ENCODE peak calls at places on chromosomes 13 and 19, in ten cellular contexts. One of them, this sample, is unnamed.

GRCh38 chr19:15635016-15635805 is 5.5 kb upstream of the CYP4F3 start:
- DNase-seq in CD4-positive, alpha-beta T cell: no peak
- DNase-seq in fibroblast of the aortic adventitia: no peak
- DNase-seq in bronchial epithelial cell: peak
- DNase-seq in glutamatergic neuron: no peak
- DNase-seq in upper lobe of right lung: no peak
- DNase-seq in GM20000: no peak
- DNase-seq in BE2C: no peak
- DNase-seq in foreskin fibroblast: no peak
- DNase-seq in neural progenitor cell: no peak
- DNase-seq in this sample: no peak

GRCh38 chr19:18424122-18424889 is 5.1 kb downstream of the SSBP4 start:
- DNase-seq in neural progenitor cell: peak
- DNase-seq in foreskin fibroblast: no peak
- DNase-seq in BE2C: no peak
- DNase-seq in glutamatergic neuron: no peak
- DNase-seq in fibroblast of the aortic adventitia: no peak
- DNase-seq in bronchial epithelial cell: no peak
- DNase-seq in GM20000: no peak
- DNase-seq in CD4-positive, alpha-beta T cell: no peak
- DNase-seq in upper lobe of right lung: no peak
- DNase-seq in this sample: no peak

GRCh38 chr19:19064811-19065745 is 1.3 kb downstream of the SLC25A42 start:
- DNase-seq in glutamatergic neuron: peak
- DNase-seq in bronchial epithelial cell: no peak
- DNase-seq in BE2C: no peak
- DNase-seq in CD4-positive, alpha-beta T cell: no peak
- DNase-seq in upper lobe of right lung: no peak
- DNase-seq in GM20000: peak
- DNase-seq in neural progenitor cell: no peak
- DNase-seq in foreskin fibroblast: no peak
- DNase-seq in fibroblast of the aortic adventitia: no peak
- DNase-seq in this sample: peak

GRCh38 chr19:4197228-4197624 is 14.7 kb downstream of the ANKRD24 start:
- DNase-seq in CD4-positive, alpha-beta T cell: no peak
- DNase-seq in neural progenitor cell: no peak
- DNase-seq in BE2C: no peak
- DNase-seq in upper lobe of right lung: no peak
- DNase-seq in bronchial epithelial cell: no peak
- DNase-seq in fibroblast of the aortic adventitia: no peak
- DNase-seq in GM20000: no peak
- DNase-seq in glutamatergic neuron: no peak
- DNase-seq in foreskin fibroblast: no peak
- DNase-seq in this sample: no peak

GRCh38 chr19:10780368-10780767 is 55.6 kb downstream of the TMED1 start:
- DNase-seq in GM20000: no peak
- DNase-seq in neural progenitor cell: no peak
- DNase-seq in foreskin fibroblast: no peak
- DNase-seq in upper lobe of right lung: no peak
- DNase-seq in fibroblast of the aortic adventitia: peak
- DNase-seq in CD4-positive, alpha-beta T cell: no peak
- DNase-seq in BE2C: no peak
- DNase-seq in glutamatergic neuron: no peak
- DNase-seq in bronchial epithelial cell: peak
- DNase-seq in this sample: no peak

GRCh38 chr13:70995338-70995737 is 871.7 kb downstream of the DACH1 start:
- DNase-seq in upper lobe of right lung: no peak
- DNase-seq in GM20000: no peak
- DNase-seq in neural progenitor cell: no peak
- DNase-seq in bronchial epithelial cell: no peak
- DNase-seq in BE2C: no peak
- DNase-seq in CD4-positive, alpha-beta T cell: no peak
- DNase-seq in fibroblast of the aortic adventitia: no peak
- DNase-seq in foreskin fibroblast: no peak
- DNase-seq in glutamatergic neuron: no peak
- DNase-seq in this sample: no peak

GRCh38 chr19:3115916-3116602 is 19.8 kb upstream of the GNA15 start:
- DNase-seq in upper lobe of right lung: no peak
- DNase-seq in neural progenitor cell: no peak
- DNase-seq in glutamatergic neuron: no peak
- DNase-seq in bronchial epithelial cell: no peak
- DNase-seq in fibroblast of the aortic adventitia: no peak
- DNase-seq in BE2C: peak
- DNase-seq in CD4-positive, alpha-beta T cell: no peak
- DNase-seq in foreskin fibroblast: no peak
- DNase-seq in GM20000: no peak
- DNase-seq in this sample: no peak

GRCh38 chr13:80338781-80339577 is 1.9 kb downstream of the SPRY2 start:
- DNase-seq in bronchial epithelial cell: peak
- DNase-seq in CD4-positive, alpha-beta T cell: no peak
- DNase-seq in foreskin fibroblast: peak
- DNase-seq in BE2C: peak
- DNase-seq in fibroblast of the aortic adventitia: peak
- DNase-seq in neural progenitor cell: peak
- DNase-seq in glutamatergic neuron: peak
- DNase-seq in GM20000: peak
- DNase-seq in upper lobe of right lung: peak
- DNase-seq in this sample: peak

GRCh38 chr13:20980899-20981298 is 78.4 kb upstream of the XPO4 start:
- DNase-seq in CD4-positive, alpha-beta T cell: no peak
- DNase-seq in BE2C: no peak
- DNase-seq in upper lobe of right lung: no peak
- DNase-seq in glutamatergic neuron: no peak
- DNase-seq in foreskin fibroblast: no peak
- DNase-seq in neural progenitor cell: no peak
- DNase-seq in GM20000: no peak
- DNase-seq in bronchial epithelial cell: no peak
- DNase-seq in fibroblast of the aortic adventitia: no peak
- DNase-seq in this sample: no peak

GRCh38 chr19:55366790-55367189 is 3.5 kb downstream of the IL11 start:
- DNase-seq in upper lobe of right lung: no peak
- DNase-seq in bronchial epithelial cell: no peak
- DNase-seq in BE2C: no peak
- DNase-seq in CD4-positive, alpha-beta T cell: no peak
- DNase-seq in foreskin fibroblast: no peak
- DNase-seq in GM20000: no peak
- DNase-seq in neural progenitor cell: no peak
- DNase-seq in fibroblast of the aortic adventitia: no peak
- DNase-seq in glutamatergic neuron: no peak
- DNase-seq in this sample: no peak

DNA sequence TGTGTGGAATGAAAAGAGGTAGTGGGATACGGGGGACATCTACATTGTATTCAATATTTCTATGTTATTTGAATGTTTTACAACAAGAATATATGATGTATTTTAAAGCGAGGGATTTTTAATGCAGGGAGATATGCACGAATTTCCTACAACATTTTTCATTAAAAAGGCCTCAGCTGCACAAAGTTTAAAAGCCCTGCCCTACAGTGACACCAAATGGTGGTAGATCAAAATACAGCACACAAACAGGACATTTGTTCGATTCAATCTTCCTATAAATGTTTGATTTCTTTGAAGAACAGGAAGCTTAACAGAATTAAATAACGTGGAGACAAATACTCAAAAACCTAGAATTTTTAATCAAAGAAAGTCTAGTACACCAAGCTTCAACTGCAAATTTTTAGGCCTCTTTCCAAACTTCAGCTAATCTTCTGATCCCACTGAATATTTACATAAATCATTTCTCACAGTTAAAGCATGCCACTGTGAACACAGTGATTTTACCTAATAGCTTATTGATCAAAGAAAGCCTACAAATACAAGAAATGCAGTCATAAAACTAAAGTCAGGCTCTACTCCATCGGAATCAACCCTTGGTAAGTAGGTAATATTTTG is 257.2 kb downstream of the DIAPH3 start:
- DNase-seq in fibroblast of the aortic adventitia: peak
- DNase-seq in foreskin fibroblast: peak
- DNase-seq in bronchial epithelial cell: peak
- DNase-seq in CD4-positive, alpha-beta T cell: no peak
- DNase-seq in BE2C: peak
- DNase-seq in GM20000: peak
- DNase-seq in neural progenitor cell: peak
- DNase-seq in glutamatergic neuron: no peak
- DNase-seq in upper lobe of right lung: no peak
- DNase-seq in this sample: no peak
- TF ChIP-seq CTCF in fibroblast of the aortic adventitia: peak
- TF ChIP-seq CTCF in foreskin fibroblast: peak
- TF ChIP-seq CTCF in bronchial epithelial cell: peak
- TF ChIP-seq CTCF in CD4-positive, alpha-beta T cell: peak
- TF ChIP-seq CTCF in BE2C: peak
- TF ChIP-seq CTCF in GM20000: peak
- TF ChIP-seq CTCF in neural progenitor cell: peak
- TF ChIP-seq CTCF in glutamatergic neuron: peak
- TF ChIP-seq CTCF in upper lobe of right lung: peak
- TF ChIP-seq CTCF in this sample: peak

GRCh38 chr13:87274209-87274819 is 396.9 kb upstream of the SLITRK5 start:
- DNase-seq in BE2C: peak
- DNase-seq in foreskin fibroblast: no peak
- DNase-seq in neural progenitor cell: peak
- DNase-seq in upper lobe of right lung: no peak
- DNase-seq in bronchial epithelial cell: peak
- DNase-seq in GM20000: peak
- DNase-seq in glutamatergic neuron: peak
- DNase-seq in fibroblast of the aortic adventitia: peak
- DNase-seq in CD4-positive, alpha-beta T cell: no peak
- DNase-seq in this sample: no peak

DNA sequence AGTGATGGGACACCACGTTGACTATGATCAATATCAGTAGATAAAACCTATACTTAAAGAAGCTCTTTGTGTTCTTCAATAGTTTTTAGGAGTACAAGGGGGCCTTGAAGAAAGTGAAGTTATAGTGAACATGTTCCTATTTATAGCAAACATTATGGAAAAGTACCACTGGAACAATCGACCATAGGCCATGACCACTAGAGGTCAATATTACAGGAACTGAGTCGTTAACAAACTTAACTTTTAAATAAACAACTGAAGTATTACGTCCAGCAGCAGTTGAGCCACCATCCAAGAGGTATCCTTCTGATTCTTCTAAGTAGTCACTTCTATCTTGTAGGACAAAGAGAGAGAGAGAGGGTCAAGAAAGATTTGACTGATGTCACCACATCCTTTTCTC is 391.0 kb upstream of the SLITRK5 start:
- DNase-seq in CD4-positive, alpha-beta T cell: no peak
- DNase-seq in bronchial epithelial cell: no peak
- DNase-seq in upper lobe of right lung: no peak
- DNase-seq in foreskin fibroblast: no peak
- DNase-seq in fibroblast of the aortic adventitia: no peak
- DNase-seq in neural progenitor cell: no peak
- DNase-seq in GM20000: no peak
- DNase-seq in glutamatergic neuron: no peak
- DNase-seq in BE2C: no peak
- DNase-seq in this sample: no peak
- TF ChIP-seq CTCF in CD4-positive, alpha-beta T cell: no peak
- TF ChIP-seq CTCF in bronchial epithelial cell: peak
- TF ChIP-seq CTCF in upper lobe of right lung: no peak
- TF ChIP-seq CTCF in foreskin fibroblast: no peak
- TF ChIP-seq CTCF in fibroblast of the aortic adventitia: no peak
- TF ChIP-seq CTCF in neural progenitor cell: peak
- TF ChIP-seq CTCF in GM20000: no peak
- TF ChIP-seq CTCF in glutamatergic neuron: no peak
- TF ChIP-seq CTCF in BE2C: peak
- TF ChIP-seq CTCF in this sample: no peak

GRCh38 chr19:5564930-5565329 is 2.8 kb downstream of the TINCR start:
- DNase-seq in bronchial epithelial cell: no peak
- DNase-seq in glutamatergic neuron: no peak
- DNase-seq in BE2C: no peak
- DNase-seq in fibroblast of the aortic adventitia: no peak
- DNase-seq in GM20000: no peak
- DNase-seq in CD4-positive, alpha-beta T cell: no peak
- DNase-seq in neural progenitor cell: no peak
- DNase-seq in upper lobe of right lung: no peak
- DNase-seq in foreskin fibroblast: no peak
- DNase-seq in this sample: no peak

GRCh38 chr19:5562280-5562679 is 5.5 kb downstream of the TINCR start:
- DNase-seq in glutamatergic neuron: no peak
- DNase-seq in CD4-positive, alpha-beta T cell: no peak
- DNase-seq in GM20000: no peak
- DNase-seq in bronchial epithelial cell: no peak
- DNase-seq in neural progenitor cell: no peak
- DNase-seq in fibroblast of the aortic adventitia: no peak
- DNase-seq in upper lobe of right lung: no peak
- DNase-seq in foreskin fibroblast: no peak
- DNase-seq in BE2C: no peak
- DNase-seq in this sample: no peak

GRCh38 chr19:5561559-5561958 is 6.2 kb downstream of the TINCR start:
- DNase-seq in foreskin fibroblast: no peak
- DNase-seq in fibroblast of the aortic adventitia: no peak
- DNase-seq in GM20000: no peak
- DNase-seq in CD4-positive, alpha-beta T cell: no peak
- DNase-seq in upper lobe of right lung: no peak
- DNase-seq in glutamatergic neuron: no peak
- DNase-seq in BE2C: no peak
- DNase-seq in neural progenitor cell: no peak
- DNase-seq in bronchial epithelial cell: no peak
- DNase-seq in this sample: no peak

GRCh38 chr19:5563941-5564612 is 3.7 kb downstream of the TINCR start:
- DNase-seq in CD4-positive, alpha-beta T cell: no peak
- DNase-seq in upper lobe of right lung: no peak
- DNase-seq in foreskin fibroblast: peak
- DNase-seq in BE2C: peak
- DNase-seq in glutamatergic neuron: no peak
- DNase-seq in bronchial epithelial cell: peak
- DNase-seq in GM20000: no peak
- DNase-seq in neural progenitor cell: no peak
- DNase-seq in fibroblast of the aortic adventitia: no peak
- DNase-seq in this sample: no peak

GRCh38 chr19:5563008-5563431 is 4.7 kb downstream of the TINCR start:
- DNase-seq in CD4-positive, alpha-beta T cell: no peak
- DNase-seq in fibroblast of the aortic adventitia: no peak
- DNase-seq in bronchial epithelial cell: no peak
- DNase-seq in glutamatergic neuron: no peak
- DNase-seq in foreskin fibroblast: no peak
- DNase-seq in BE2C: no peak
- DNase-seq in upper lobe of right lung: no peak
- DNase-seq in neural progenitor cell: no peak
- DNase-seq in GM20000: no peak
- DNase-seq in this sample: no peak
- TF ChIP-seq CTCF in CD4-positive, alpha-beta T cell: no peak
- TF ChIP-seq CTCF in fibroblast of the aortic adventitia: no peak
- TF ChIP-seq CTCF in bronchial epithelial cell: no peak
- TF ChIP-seq CTCF in glutamatergic neuron: no peak
- TF ChIP-seq CTCF in foreskin fibroblast: no peak
- TF ChIP-seq CTCF in BE2C: peak
- TF ChIP-seq CTCF in upper lobe of right lung: no peak
- TF ChIP-seq CTCF in neural progenitor cell: peak
- TF ChIP-seq CTCF in GM20000: no peak
- TF ChIP-seq CTCF in this sample: no peak

DNA sequence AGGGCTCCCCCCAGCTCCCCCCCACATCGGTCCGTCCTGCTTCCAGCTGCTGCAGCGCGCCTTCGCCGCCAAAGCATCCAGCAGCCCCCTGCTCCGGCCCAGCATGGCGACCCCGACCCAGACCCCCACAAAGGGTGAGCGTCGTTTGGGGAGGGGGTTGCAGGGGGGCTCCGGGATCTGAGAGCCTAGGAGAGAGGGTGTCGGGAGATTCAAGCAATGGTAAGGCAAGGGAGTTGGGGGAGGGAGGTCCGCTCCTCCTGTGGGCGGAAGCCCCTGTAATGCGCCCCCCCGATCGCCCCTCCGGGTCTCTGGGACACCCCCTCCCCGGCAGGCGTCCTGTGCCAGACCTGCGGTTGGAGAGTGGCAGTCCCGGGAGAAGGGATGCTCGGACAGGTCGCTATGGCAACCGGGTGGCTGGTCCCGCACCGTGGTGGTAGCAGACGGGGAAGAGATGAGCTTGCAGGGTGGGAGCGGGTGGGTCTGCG is at the start of gene FXYD7:
- DNase-seq in GM20000: no peak
- DNase-seq in foreskin fibroblast: no peak
- DNase-seq in bronchial epithelial cell: no peak
- DNase-seq in neural progenitor cell: peak
- DNase-seq in fibroblast of the aortic adventitia: no peak
- DNase-seq in glutamatergic neuron: peak
- DNase-seq in upper lobe of right lung: no peak
- DNase-seq in BE2C: peak
- DNase-seq in CD4-positive, alpha-beta T cell: no peak
- DNase-seq in this sample: no peak
- TF ChIP-seq CTCF in GM20000: no peak
- TF ChIP-seq CTCF in foreskin fibroblast: no peak
- TF ChIP-seq CTCF in bronchial epithelial cell: no peak
- TF ChIP-seq CTCF in neural progenitor cell: no peak
- TF ChIP-seq CTCF in fibroblast of the aortic adventitia: no peak
- TF ChIP-seq CTCF in glutamatergic neuron: peak
- TF ChIP-seq CTCF in upper lobe of right lung: peak
- TF ChIP-seq CTCF in BE2C: no peak
- TF ChIP-seq CTCF in CD4-positive, alpha-beta T cell: peak
- TF ChIP-seq CTCF in this sample: no peak

This sample was measured in GM06990.